ENCODE peak calls at places on chromosomes 6 and 20, in nine cellular contexts. O, S, I, N, B, E, J, R and Q are unnamed samples.

GRCh38 chr6:3612341-3613041 is 139.0 kb downstream of the PXDC1 start:
- DNase-seq in O (no peak), S (peak; percentile 68), I (peak; percentile 92), N (no peak), B (no peak), E (no peak), J (no peak), R (no peak), Q (no peak)

GRCh38 chr6:144471986-144472385 is 186.9 kb downstream of the UTRN start:
- DNase-seq in O (no peak), S (no peak), I (no peak), N (no peak), B (no peak), E (no peak), J (no peak), R (no peak), Q (no peak)

GRCh38 chr6:43436577-43437282 is 9.4 kb downstream of the ABCC10 start:
- DNase-seq in O (no peak), S (no peak), I (peak; percentile 96), N (no peak), B (no peak), E (no peak), J (no peak), R (no peak), Q (no peak)

GRCh38 chr6:71334768-71335167 is 46.2 kb downstream of the OGFRL1 start:
- DNase-seq in O (no peak), S (no peak), I (no peak), N (no peak), B (no peak), E (no peak), J (no peak), R (no peak), Q (no peak)

GRCh38 chr6:36104836-36105235 is 25.5 kb upstream of the MAPK13 start:
- DNase-seq in O (no peak), S (no peak), I (no peak), N (no peak), B (no peak), E (no peak), J (no peak), R (no peak), Q (no peak)

GRCh38 chr6:53581161-53581560 is 36.3 kb upstream of the GCLC start:
- DNase-seq in O (peak; percentile 8), S (no peak), I (no peak), N (no peak), B (no peak), E (no peak), J (peak; percentile 8), R (no peak), Q (no peak)

GRCh38 chr6:3152689-3153088 is 4.7 kb downstream of the TUBB2A start:
- DNase-seq in O (no peak), S (no peak), I (no peak), N (no peak), B (no peak), E (no peak), J (no peak), R (no peak), Q (no peak)

GRCh38 chr20:62597416-62598115 is 44.7 kb upstream of the SLCO4A1 start:
- DNase-seq in O (no peak), S (no peak), I (no peak), N (no peak), B (no peak), E (no peak), J (no peak), R (no peak), Q (no peak)

GRCh38 chr6:159023893-159024292 is 20.9 kb downstream of the TAGAP start:
- DNase-seq in O (no peak), S (no peak), I (no peak), N (no peak), B (no peak), E (no peak), J (no peak), R (no peak), Q (no peak)

GRCh38 chr6:31569861-31570536 is 2.1 kb upstream of the LTA start:
- DNase-seq in O (no peak), S (no peak), I (no peak), N (no peak), B (no peak), E (no peak), J (no peak), R (no peak), Q (no peak)